ENCODE peak calls at places on chromosomes 3 and 15, in nine cellular contexts. N is cardiac fibroblast, U is AG04450, L is brain microvascular endothelial cell, O is stomach, Y is HFFc6, A is neural crest cell, S is right lobe of liver, X is OCI-LY7. J is an unnamed sample.

GRCh38 chr15:71634820-71635219 is 175.5 kb upstream of the NR2E3 start:
- DNase-seq in N (peak), U (no peak), L (no peak), O (no peak), Y (peak), A (no peak), S (no peak), X (no peak), J (no peak)

GRCh38 chr3:172626241-172626640 is 84.6 kb downstream of the NCEH1 start:
- DNase-seq in N (peak), U (no peak), L (peak), O (no peak), Y (peak), A (no peak), S (no peak), X (no peak), J (no peak)

GRCh38 chr3:183253364-183253960 is 409 bp downstream of the B3GNT5 start:
- DNase-seq in N (peak), U (peak), L (peak), O (peak), Y (no peak), A (peak), S (peak), X (no peak), J (no peak)

GRCh38 chr3:146164071-146164470 is 3.1 kb upstream of the PLOD2 start:
- DNase-seq in N (peak), U (no peak), L (no peak), O (no peak), Y (no peak), A (no peak), S (no peak), X (no peak), J (no peak)

GRCh38 chr3:99875573-99875924 is 57.9 kb downstream of the CMSS1 start:
- DNase-seq in N (peak), U (no peak), L (peak), O (no peak), Y (no peak), A (no peak), S (no peak), X (no peak), J (peak)

GRCh38 chr3:181054538-181054937 is 65.0 kb upstream of the DNAJC19 start:
- DNase-seq in N (no peak), U (no peak), L (no peak), O (no peak), Y (no peak), A (no peak), S (no peak), X (no peak), J (no peak)

GRCh38 chr15:84631706-84632272 is 22.3 kb downstream of the WDR73 start:
- DNase-seq in N (peak), U (no peak), L (no peak), O (no peak), Y (peak), A (no peak), S (no peak), X (peak), J (no peak)

GRCh38 chr15:68816795-68817303 is 3.8 kb downstream of the ANP32A start:
- DNase-seq in N (peak), U (no peak), L (no peak), O (no peak), Y (no peak), A (no peak), S (peak), X (peak), J (no peak)

GRCh38 chr3:132265008-132265407 is 52.2 kb upstream of the ACP3 start:
- DNase-seq in N (no peak), U (no peak), L (no peak), O (no peak), Y (no peak), A (no peak), S (no peak), X (no peak), J (no peak)

GRCh38 chr3:186092360-186093070 is 16.4 kb downstream of the ETV5 start:
- DNase-seq in N (no peak), U (no peak), L (no peak), O (no peak), Y (no peak), A (no peak), S (no peak), X (no peak), J (no peak)

GRCh38 chr3:8839607-8840325 is 70.4 kb upstream of the OXTR start:
- DNase-seq in N (peak), U (no peak), L (no peak), O (no peak), Y (no peak), A (no peak), S (no peak), X (no peak), J (no peak)

GRCh38 chr15:74614744-74615312 is 808 bp upstream of the CLK3 start:
- DNase-seq in N (peak), U (no peak), L (peak), O (peak), Y (peak), A (peak), S (peak), X (peak), J (no peak)

GRCh38 chr3:52270252-52270754 is 8.1 kb downstream of the WDR82 start:
- DNase-seq in N (peak), U (no peak), L (no peak), O (no peak), Y (no peak), A (no peak), S (no peak), X (no peak), J (no peak)

GRCh38 chr3:190560284-190560895 is 46.5 kb downstream of the IL1RAP start:
- DNase-seq in N (no peak), U (no peak), L (no peak), O (no peak), Y (no peak), A (no peak), S (no peak), X (no peak), J (no peak)

GRCh38 chr15:70156781-70157261 is 59.1 kb upstream of the TLE3 start:
- DNase-seq in N (peak), U (no peak), L (no peak), O (peak), Y (peak), A (no peak), S (no peak), X (no peak), J (peak)

GRCh38 chr15:52558196-52558595 is 10.6 kb downstream of the ARPP19 start:
- DNase-seq in N (peak), U (no peak), L (peak), O (no peak), Y (peak), A (no peak), S (no peak), X (no peak), J (peak)

GRCh38 chr15:70248116-70249025 is 150.7 kb upstream of the TLE3 start:
- DNase-seq in N (no peak), U (no peak), L (no peak), O (no peak), Y (no peak), A (no peak), S (no peak), X (no peak), J (no peak)

GRCh38 chr15:47688573-47689086 is 28.7 kb upstream of the SEMA6D start:
- DNase-seq in N (peak), U (peak), L (peak), O (no peak), Y (peak), A (no peak), S (no peak), X (no peak), J (peak)

GRCh38 chr15:66254364-66255292 is 1.1 kb upstream of the MEGF11 start:
- DNase-seq in N (no peak), U (no peak), L (no peak), O (no peak), Y (no peak), A (no peak), S (no peak), X (no peak), J (no peak)

GRCh38 chr3:193929373-193929772 is 206.6 kb upstream of the HES1 start:
- DNase-seq in N (no peak), U (no peak), L (no peak), O (no peak), Y (no peak), A (no peak), S (no peak), X (no peak), J (no peak)

GRCh38 chr3:127354761-127355160 is 66.9 kb upstream of the PRR20G start:
- DNase-seq in N (no peak), U (no peak), L (no peak), O (no peak), Y (no peak), A (no peak), S (no peak), X (no peak), J (no peak)

GRCh38 chr15:79994651-79995050 is 23.7 kb upstream of the BCL2A1 start:
- DNase-seq in N (peak), U (no peak), L (no peak), O (no peak), Y (peak), A (no peak), S (no peak), X (no peak), J (no peak)

GRCh38 chr3:178112134-178112533 is 424.1 kb upstream of the KCNMB2 start:
- DNase-seq in N (no peak), U (no peak), L (no peak), O (no peak), Y (no peak), A (no peak), S (no peak), X (no peak), J (no peak)

GRCh38 chr15:78070049-78070698 is 7.3 kb downstream of the TBC1D2B start:
- DNase-seq in N (no peak), U (no peak), L (no peak), O (no peak), Y (no peak), A (no peak), S (peak), X (peak), J (no peak)

GRCh38 chr3:148464246-148464645 is 233.5 kb upstream of the AGTR1 start:
- DNase-seq in N (peak), U (no peak), L (peak), O (no peak), Y (no peak), A (no peak), S (no peak), X (no peak), J (no peak)

GRCh38 chr3:32366638-32367368 is 24.9 kb upstream of the CMTM7 start:
- DNase-seq in N (peak), U (no peak), L (no peak), O (no peak), Y (no peak), A (no peak), S (no peak), X (no peak), J (peak)

GRCh38 chr3:102410616-102411015 is 24.2 kb upstream of the ZPLD1 start:
- DNase-seq in N (no peak), U (no peak), L (no peak), O (no peak), Y (no peak), A (no peak), S (no peak), X (no peak), J (no peak)

GRCh38 chr3:114104414-114104813 is 47.9 kb downstream of the QTRT2 start:
- DNase-seq in N (peak), U (no peak), L (peak), O (no peak), Y (peak), A (no peak), S (no peak), X (no peak), J (no peak)

GRCh38 chr3:1404270-1404669 is 311.4 kb downstream of the CNTN6 start:
- DNase-seq in N (peak), U (no peak), L (peak), O (peak), Y (no peak), A (no peak), S (no peak), X (no peak), J (no peak)

GRCh38 chr3:107404727-107405519 is 27.7 kb downstream of the CCDC54 start:
- DNase-seq in N (peak), U (no peak), L (peak), O (no peak), Y (peak), A (no peak), S (no peak), X (no peak), J (no peak)

GRCh38 chr3:139135657-139136056 is 91.0 kb upstream of the PRR23C start:
- DNase-seq in N (no peak), U (no peak), L (no peak), O (no peak), Y (no peak), A (no peak), S (no peak), X (no peak), J (no peak)

GRCh38 chr15:44729394-44729913 is 6.9 kb upstream of the TRIM69 start:
- DNase-seq in N (peak), U (no peak), L (no peak), O (peak), Y (no peak), A (no peak), S (peak), X (peak), J (no peak)

GRCh38 chr15:81642451-81642990 is 268.5 kb upstream of the TMC3 start:
- DNase-seq in N (no peak), U (peak), L (peak), O (no peak), Y (no peak), A (no peak), S (no peak), X (no peak), J (no peak)

GRCh38 chr3:190830031-190830430 is 32.5 kb downstream of the GMNC start:
- DNase-seq in N (no peak), U (no peak), L (no peak), O (no peak), Y (no peak), A (no peak), S (no peak), X (no peak), J (no peak)

GRCh38 chr15:98923159-98923558 is 84.4 kb downstream of the PGPEP1L start:
- DNase-seq in N (no peak), U (no peak), L (no peak), O (peak), Y (no peak), A (no peak), S (peak), X (no peak), J (no peak)

GRCh38 chr3:62003833-62004232 is 369.5 kb downstream of the FEZF2 start:
- DNase-seq in N (no peak), U (no peak), L (no peak), O (no peak), Y (no peak), A (no peak), S (no peak), X (no peak), J (no peak)

DNA sequence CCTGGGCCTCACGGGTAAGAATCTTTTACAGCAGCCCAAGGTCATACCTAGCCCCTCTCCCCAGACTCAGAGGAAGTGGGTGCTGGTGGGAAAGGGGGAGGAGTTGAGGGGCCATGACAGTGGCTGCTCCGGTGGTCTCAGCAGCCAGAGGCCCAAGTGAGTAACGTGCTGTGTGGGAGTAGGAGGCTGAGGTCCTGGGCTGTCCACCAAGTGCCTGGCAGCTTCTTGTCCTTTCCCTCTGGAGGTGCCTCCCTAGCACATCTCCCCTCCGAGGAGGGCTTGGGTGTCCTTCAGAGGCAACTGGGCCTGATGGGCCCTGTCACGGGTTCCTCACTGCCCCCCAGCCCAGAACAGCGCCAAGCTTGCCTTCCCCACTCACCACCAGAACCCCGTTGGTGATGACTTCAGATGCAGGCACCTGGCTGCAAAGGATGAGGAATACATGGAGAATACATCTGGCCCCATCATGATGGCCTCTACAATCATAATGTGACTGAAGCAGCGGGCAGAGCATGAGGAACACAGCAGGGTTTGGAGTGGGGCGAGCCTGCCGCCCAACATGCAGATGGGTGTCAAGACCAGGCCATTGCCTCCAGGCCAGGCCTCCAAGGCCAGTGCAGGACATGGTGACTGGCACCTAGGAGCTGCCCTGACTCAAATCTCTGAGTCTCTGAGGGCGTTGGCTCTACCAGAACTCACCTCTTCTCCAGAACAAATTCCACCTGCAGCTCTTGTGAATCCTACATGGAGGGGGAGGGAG is 3.3 kb downstream of the PLA2G4F start:
- DNase-seq in N (no peak), U (no peak), L (no peak), O (peak), Y (no peak), A (no peak), S (peak), X (no peak), J (no peak)
- TF ChIP-seq CTCF in N (no peak), U (no peak), L (no peak), O (no peak), Y (no peak), A (no peak), S (no peak), X (no peak), J (no peak)

GRCh38 chr15:57640935-57641682 is 49.4 kb downstream of the MYZAP start:
- DNase-seq in N (peak), U (no peak), L (peak), O (no peak), Y (no peak), A (peak), S (no peak), X (peak), J (peak)
- TF ChIP-seq CTCF in N (peak), U (peak), L (peak), O (peak), Y (peak), A (peak), S (peak), X (peak), J (peak)

DNA sequence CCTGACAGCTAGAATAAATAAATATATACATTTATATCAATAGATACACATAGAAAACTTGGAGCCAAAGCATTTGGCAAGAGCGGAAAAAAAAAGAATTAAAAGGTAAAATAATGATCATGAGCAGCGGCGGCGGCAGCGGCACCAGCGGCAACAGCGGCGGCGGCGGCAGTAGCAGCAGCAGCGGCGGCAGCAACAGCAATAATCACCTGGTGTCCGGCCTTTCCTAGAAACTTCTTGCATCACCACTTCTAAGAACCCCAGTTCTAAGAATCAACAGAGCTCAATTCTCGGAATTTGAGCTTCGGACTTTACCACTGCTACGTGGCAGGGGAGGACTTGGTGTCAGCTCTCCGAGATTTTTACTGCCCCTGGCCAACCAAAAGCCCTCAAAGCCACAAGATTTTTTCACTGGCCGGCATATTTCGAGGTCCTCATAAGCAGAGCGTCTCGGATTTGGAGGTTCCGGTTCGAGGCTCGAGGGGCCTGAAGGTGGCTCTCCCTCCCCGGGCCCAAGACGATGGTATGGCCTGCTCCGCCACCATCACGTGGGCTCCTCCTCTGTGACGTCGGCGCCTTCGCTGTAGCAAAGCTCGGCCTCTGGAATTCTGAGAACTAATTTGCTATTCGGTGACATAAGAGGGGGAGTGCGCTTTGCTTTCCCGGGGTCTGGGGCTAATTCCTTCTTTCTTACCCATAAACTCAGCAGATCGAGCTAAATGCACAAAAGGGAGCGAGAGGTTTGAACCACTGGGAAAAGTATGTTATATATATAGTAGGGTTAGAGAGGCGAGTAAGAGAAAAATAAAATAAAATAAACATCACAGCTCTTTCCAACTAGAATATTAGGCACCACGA is at the start of gene BCL6:
- DNase-seq in N (peak), U (peak), L (peak), O (peak), Y (peak), A (peak), S (peak), X (peak), J (peak)
- TF ChIP-seq CTCF in N (no peak), U (no peak), L (no peak), O (no peak), Y (no peak), A (peak), S (no peak), X (no peak), J (no peak)

GRCh38 chr3:72658466-72659100 is 189.7 kb downstream of the SHQ1 start:
- DNase-seq in N (no peak), U (no peak), L (no peak), O (no peak), Y (no peak), A (no peak), S (no peak), X (no peak), J (no peak)

GRCh38 chr3:72655151-72655551 is 193.1 kb downstream of the SHQ1 start:
- DNase-seq in N (no peak), U (no peak), L (no peak), O (no peak), Y (no peak), A (peak), S (no peak), X (no peak), J (no peak)

GRCh38 chr3:72657666-72658065 is 190.6 kb downstream of the SHQ1 start:
- DNase-seq in N (no peak), U (no peak), L (no peak), O (no peak), Y (no peak), A (no peak), S (no peak), X (no peak), J (no peak)

GRCh38 chr3:72652395-72652794 is 195.8 kb downstream of the SHQ1 start:
- DNase-seq in N (no peak), U (no peak), L (no peak), O (no peak), Y (no peak), A (no peak), S (no peak), X (no peak), J (peak)

DNA sequence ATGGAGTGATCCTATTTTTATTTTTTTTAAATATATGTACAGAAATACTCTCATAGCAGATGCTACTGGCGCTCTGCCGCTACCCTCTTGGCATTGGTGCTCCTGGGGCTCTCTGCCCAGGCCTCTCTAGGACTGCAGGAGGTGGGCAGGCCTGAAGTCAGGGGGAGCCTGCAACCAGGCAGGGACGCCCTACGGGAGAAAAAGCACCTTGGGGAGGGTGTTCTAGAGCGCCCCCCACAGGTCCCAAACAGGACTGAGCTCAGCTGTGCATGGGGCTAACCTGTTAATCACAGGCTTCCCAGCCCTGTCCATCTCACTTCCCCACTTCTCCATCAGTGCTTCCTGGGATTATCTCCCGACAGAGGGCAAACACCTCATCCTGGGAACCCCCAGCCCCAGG is 192.5 kb downstream of the SHQ1 start:
- DNase-seq in N (no peak), U (no peak), L (no peak), O (no peak), Y (no peak), A (no peak), S (no peak), X (no peak), J (no peak)
- TF ChIP-seq CTCF in N (no peak), U (no peak), L (peak), O (no peak), Y (peak), A (peak), S (no peak), X (peak), J (no peak)

GRCh38 chr15:94135748-94136147 is 95.6 kb upstream of the MCTP2 start:
- DNase-seq in N (no peak), U (no peak), L (no peak), O (no peak), Y (no peak), A (no peak), S (no peak), X (peak), J (no peak)
- TF ChIP-seq CTCF in N (no peak), U (peak), L (no peak), O (no peak), Y (peak), A (peak), S (no peak), X (peak), J (peak)

DNA sequence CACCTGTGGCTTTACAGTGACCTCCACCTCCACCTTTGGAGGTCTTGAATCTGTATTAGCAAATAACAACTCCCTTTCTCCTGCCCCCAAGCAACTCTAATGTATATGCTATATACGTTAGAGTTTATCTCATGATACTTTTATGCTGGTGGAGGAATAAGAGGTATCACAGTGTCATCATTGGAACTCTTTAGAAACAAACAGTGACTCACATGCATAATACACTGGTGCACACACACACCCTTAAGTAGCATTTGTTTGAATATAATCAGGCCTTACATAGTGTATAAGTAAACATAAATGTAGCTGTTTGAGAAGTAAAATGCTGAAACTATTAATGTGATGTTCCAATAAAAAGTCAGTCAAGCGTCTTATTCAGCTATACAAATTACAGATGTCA is 280.2 kb upstream of the C2CD4B start:
- DNase-seq in N (peak), U (no peak), L (no peak), O (no peak), Y (peak), A (no peak), S (no peak), X (no peak), J (peak)
- TF ChIP-seq CTCF in N (no peak), U (no peak), L (no peak), O (no peak), Y (no peak), A (no peak), S (no peak), X (no peak), J (no peak)